ENCODE peak calls at places on chromosomes 6 and 20, in seven cellular contexts. X is mucosa of gallbladder, E is D721Med, Z is AG10803, L is AG08395, B is T-helper 9 cell, P is mesendoderm. A is an unnamed sample.

GRCh38 chr6:3490622-3490980 is 33.8 kb upstream of the SLC22A23 start:
- DNase-seq in P (no peak), L (no peak), B (no peak), E (no peak), X (no peak), Z (peak), A (no peak)

GRCh38 chr20:24493661-24494459 is 24.4 kb downstream of the SYNDIG1 start:
- DNase-seq in X (no peak), Z (no peak), B (no peak), L (no peak), P (no peak), E (no peak), A (no peak)

GRCh38 chr20:37538003-37538402 is 10.3 kb upstream of the BLCAP start:
- DNase-seq in P (no peak), E (no peak), Z (peak), L (peak), X (peak), B (no peak), A (no peak)

GRCh38 chr6:95601133-95601532 is 23.8 kb downstream of the MANEA start:
- DNase-seq in X (no peak), P (peak), B (no peak), Z (peak), L (no peak), E (no peak), A (no peak)

GRCh38 chr6:42692151-42692911 is 30.1 kb downstream of the PRPH2 start:
- DNase-seq in B (no peak), E (no peak), Z (peak), L (peak), X (no peak), P (peak), A (no peak)

GRCh38 chr6:10441004-10441654 is 26.3 kb upstream of the TFAP2A start:
- DNase-seq in X (peak), Z (peak), L (peak), E (no peak), B (no peak), P (peak), A (no peak)

GRCh38 chr6:114096553-114097172 is 125.7 kb upstream of the HDAC2 start:
- DNase-seq in X (no peak), E (no peak), L (peak), Z (peak), P (peak), B (no peak), A (peak)

GRCh38 chr6:449486-450419 is 58.2 kb downstream of the IRF4 start:
- DNase-seq in Z (no peak), X (no peak), B (no peak), P (no peak), E (no peak), L (no peak), A (no peak)

GRCh38 chr20:57097245-57097935 is 169.1 kb downstream of the BMP7 start:
- DNase-seq in Z (no peak), L (no peak), X (no peak), B (no peak), E (peak), P (no peak), A (no peak)

GRCh38 chr6:125357515-125358256 is 55.9 kb upstream of the HDDC2 start:
- DNase-seq in L (no peak), B (no peak), X (no peak), Z (no peak), E (no peak), P (no peak), A (no peak)

GRCh38 chr6:144718431-144718830 is 433.3 kb downstream of the UTRN start:
- DNase-seq in E (no peak), P (no peak), L (peak), X (no peak), Z (peak), B (no peak), A (no peak)

GRCh38 chr20:62553838-62554161 is 78.0 kb upstream of the GATA5 start:
- DNase-seq in X (no peak), L (no peak), P (no peak), Z (no peak), E (no peak), B (no peak), A (no peak)

GRCh38 chr6:40674170-40674569 is 87.0 kb upstream of the LRFN2 start:
- DNase-seq in X (no peak), P (no peak), Z (no peak), L (no peak), B (no peak), E (no peak), A (no peak)

GRCh38 chr6:5518936-5519491 is 257.7 kb downstream of the FARS2 start:
- DNase-seq in Z (no peak), E (no peak), B (no peak), X (no peak), P (no peak), L (no peak), A (no peak)

GRCh38 chr6:13163161-13163944 is 165.0 kb downstream of the TBC1D7 start:
- DNase-seq in X (no peak), Z (no peak), B (no peak), P (no peak), L (no peak), E (no peak), A (no peak)

GRCh38 chr6:155247618-155248017 is 16.2 kb upstream of the CLDN20 start:
- DNase-seq in E (no peak), B (no peak), Z (peak), X (no peak), L (peak), P (peak), A (no peak)

A was measured in CD8-positive, alpha-beta T cell.